ENCODE peak calls at places on chromosomes 11 and 22, in eight cellular contexts. C, O, T, W, N, F, L and J are unnamed samples.

GRCh38 chr11:116736763-116737162 is 36.0 kb downstream of the BUD13 start:
- DNase-seq in C (no peak), O (no peak), T (no peak), W (no peak), N (no peak), F (peak; percentile 13), L (no peak), J (no peak)

GRCh38 chr22:30370681-30371080 is 13.9 kb downstream of the CCDC157 start:
- DNase-seq in C (no peak), O (no peak), T (no peak), W (peak; percentile 38), N (no peak), F (no peak), L (no peak), J (no peak)

GRCh38 chr22:42959472-42960145 is 55.3 kb downstream of the PACSIN2 start:
- DNase-seq in C (peak; percentile 15), O (no peak), T (peak; percentile 6), W (no peak), N (peak; percentile 80), F (peak; percentile 29), L (peak; percentile 83), J (no peak)

GRCh38 chr11:84089072-84090057 is 803.2 kb upstream of the CCDC90B start:
- DNase-seq in C (peak; percentile 90), O (no peak), T (no peak), W (no peak), N (no peak), F (no peak), L (peak; percentile 1), J (no peak)

GRCh38 chr11:3037945-3038271 is 19.3 kb downstream of the CARS1 start:
- DNase-seq in C (no peak), O (no peak), T (no peak), W (no peak), N (no peak), F (no peak), L (no peak), J (no peak)

GRCh38 chr11:61195016-61195695 is 8.2 kb upstream of the PGA3 start:
- DNase-seq in C (no peak), O (no peak), T (no peak), W (no peak), N (no peak), F (no peak), L (no peak), J (no peak)

GRCh38 chr11:129208863-129209262 is 16.7 kb upstream of the ARHGAP32 start:
- DNase-seq in C (no peak), O (no peak), T (no peak), W (no peak), N (no peak), F (peak; percentile 20), L (no peak), J (no peak)

GRCh38 chr11:2583605-2583958 is 116.2 kb downstream of the KCNQ1OT1 start:
- DNase-seq in C (no peak), O (peak; percentile 9), T (no peak), W (peak; percentile 12), N (no peak), F (no peak), L (no peak), J (no peak)

GRCh38 chr22:40199852-40200251 is 22.1 kb downstream of the TNRC6B start:
- DNase-seq in C (no peak), O (no peak), T (no peak), W (no peak), N (no peak), F (no peak), L (no peak), J (no peak)

GRCh38 chr11:115965754-115966504 is 461.7 kb upstream of the CADM1 start:
- DNase-seq in C (peak; percentile 63), O (no peak), T (no peak), W (no peak), N (no peak), F (no peak), L (no peak), J (no peak)

GRCh38 chr11:103633819-103634590 is 402.4 kb upstream of the DDI1 start:
- DNase-seq in C (no peak), O (no peak), T (no peak), W (no peak), N (no peak), F (peak; percentile 20), L (no peak), J (no peak)

GRCh38 chr11:8382436-8383053 is 118.9 kb upstream of the LMO1 start:
- DNase-seq in C (no peak), O (no peak), T (no peak), W (no peak), N (peak; percentile 30), F (peak; percentile 77), L (peak; percentile 81), J (no peak)

GRCh38 chr22:36368359-36368983 is 19.3 kb downstream of the MYH9 start:
- DNase-seq in C (no peak), O (no peak), T (no peak), W (no peak), N (peak; percentile 74), F (peak; percentile 74), L (peak; percentile 38), J (no peak)

GRCh38 chr11:3637201-3637600 is 4.6 kb downstream of the ART5 start:
- DNase-seq in C (no peak), O (no peak), T (no peak), W (no peak), N (no peak), F (no peak), L (no peak), J (peak; percentile 19)

GRCh38 chr11:114176321-114176720 is 116.8 kb downstream of the ZBTB16 start:
- DNase-seq in C (no peak), O (no peak), T (no peak), W (no peak), N (no peak), F (no peak), L (no peak), J (peak; percentile 35)